ENCODE peak calls at places on chromosomes 7 and 10, in eight cellular contexts. One of them, this sample, is unnamed.

GRCh38 chr10:43202224-43202656 is 64.0 kb downstream of the CSGALNACT2 start:
- DNase-seq in upper lobe of right lung: peak
- DNase-seq in psoas muscle: no peak
- DNase-seq in fibroblast of lung: no peak
- DNase-seq in B cell: peak
- DNase-seq in H7: peak
- DNase-seq in mesendoderm: peak
- DNase-seq in HT1080: no peak
- DNase-seq in this sample: no peak

GRCh38 chr10:62732841-62733653 is 71.5 kb upstream of the ADO start:
- DNase-seq in B cell: peak
- DNase-seq in mesendoderm: no peak
- DNase-seq in H7: no peak
- DNase-seq in HT1080: peak
- DNase-seq in psoas muscle: no peak
- DNase-seq in upper lobe of right lung: no peak
- DNase-seq in fibroblast of lung: peak
- DNase-seq in this sample: peak

GRCh38 chr7:101201695-101202602 is 1.1 kb upstream of the MOGAT3 start:
- DNase-seq in psoas muscle: no peak
- DNase-seq in fibroblast of lung: no peak
- DNase-seq in mesendoderm: no peak
- DNase-seq in upper lobe of right lung: no peak
- DNase-seq in H7: peak
- DNase-seq in B cell: no peak
- DNase-seq in HT1080: no peak
- DNase-seq in this sample: no peak

GRCh38 chr7:116554436-116554835 is 29.6 kb downstream of the CAV1 start:
- DNase-seq in upper lobe of right lung: no peak
- DNase-seq in fibroblast of lung: peak
- DNase-seq in B cell: no peak
- DNase-seq in HT1080: no peak
- DNase-seq in mesendoderm: no peak
- DNase-seq in psoas muscle: no peak
- DNase-seq in H7: no peak
- DNase-seq in this sample: no peak

GRCh38 chr7:149196151-149196704 is 882 bp downstream of the ZNF282 start:
- DNase-seq in HT1080: no peak
- DNase-seq in upper lobe of right lung: peak
- DNase-seq in fibroblast of lung: no peak
- DNase-seq in psoas muscle: no peak
- DNase-seq in H7: peak
- DNase-seq in mesendoderm: peak
- DNase-seq in B cell: no peak
- DNase-seq in this sample: no peak

GRCh38 chr10:73908853-73909611 is 1.9 kb upstream of the PLAU start:
- DNase-seq in B cell: no peak
- DNase-seq in H7: no peak
- DNase-seq in fibroblast of lung: peak
- DNase-seq in HT1080: peak
- DNase-seq in upper lobe of right lung: peak
- DNase-seq in psoas muscle: no peak
- DNase-seq in mesendoderm: peak
- DNase-seq in this sample: peak

GRCh38 chr10:125283191-125283590 is 122.8 kb upstream of the CTBP2 start:
- DNase-seq in mesendoderm: peak
- DNase-seq in upper lobe of right lung: no peak
- DNase-seq in psoas muscle: no peak
- DNase-seq in H7: no peak
- DNase-seq in HT1080: no peak
- DNase-seq in B cell: no peak
- DNase-seq in fibroblast of lung: no peak
- DNase-seq in this sample: no peak

GRCh38 chr7:112282476-112283188 is 76.1 kb downstream of the ZNF277 start:
- DNase-seq in upper lobe of right lung: no peak
- DNase-seq in fibroblast of lung: no peak
- DNase-seq in mesendoderm: no peak
- DNase-seq in B cell: no peak
- DNase-seq in HT1080: no peak
- DNase-seq in H7: no peak
- DNase-seq in psoas muscle: no peak
- DNase-seq in this sample: no peak

GRCh38 chr7:157621131-157621681 is 284.4 kb downstream of the DNAJB6 start:
- DNase-seq in H7: no peak
- DNase-seq in fibroblast of lung: no peak
- DNase-seq in upper lobe of right lung: peak
- DNase-seq in psoas muscle: no peak
- DNase-seq in mesendoderm: no peak
- DNase-seq in HT1080: no peak
- DNase-seq in B cell: no peak
- DNase-seq in this sample: no peak

GRCh38 chr10:5265139-5265538 is 68.5 kb downstream of the AKR1C4 start:
- DNase-seq in fibroblast of lung: no peak
- DNase-seq in psoas muscle: no peak
- DNase-seq in mesendoderm: no peak
- DNase-seq in B cell: no peak
- DNase-seq in H7: no peak
- DNase-seq in upper lobe of right lung: no peak
- DNase-seq in HT1080: no peak
- DNase-seq in this sample: no peak

GRCh38 chr7:27177795-27178320 is 3.7 kb upstream of the HOXA10 start:
- DNase-seq in upper lobe of right lung: peak
- DNase-seq in HT1080: no peak
- DNase-seq in fibroblast of lung: no peak
- DNase-seq in psoas muscle: no peak
- DNase-seq in B cell: no peak
- DNase-seq in mesendoderm: no peak
- DNase-seq in H7: peak
- DNase-seq in this sample: no peak

GRCh38 chr10:55466806-55467504 is 665.9 kb upstream of the PCDH15 start:
- DNase-seq in upper lobe of right lung: no peak
- DNase-seq in psoas muscle: no peak
- DNase-seq in mesendoderm: no peak
- DNase-seq in HT1080: no peak
- DNase-seq in H7: no peak
- DNase-seq in B cell: no peak
- DNase-seq in fibroblast of lung: no peak
- DNase-seq in this sample: no peak

GRCh38 chr10:53664620-53665019 is 892.0 kb upstream of the MBL2 start:
- DNase-seq in upper lobe of right lung: peak
- DNase-seq in H7: no peak
- DNase-seq in HT1080: peak
- DNase-seq in B cell: no peak
- DNase-seq in mesendoderm: no peak
- DNase-seq in fibroblast of lung: peak
- DNase-seq in psoas muscle: no peak
- DNase-seq in this sample: no peak

GRCh38 chr10:68327889-68328786 is 3.7 kb upstream of the HNRNPH3 start:
- DNase-seq in fibroblast of lung: peak
- DNase-seq in upper lobe of right lung: no peak
- DNase-seq in psoas muscle: no peak
- DNase-seq in B cell: no peak
- DNase-seq in H7: peak
- DNase-seq in mesendoderm: peak
- DNase-seq in HT1080: no peak
- DNase-seq in this sample: peak

GRCh38 chr10:17504547-17505245 is 50.3 kb upstream of the ST8SIA6 start:
- DNase-seq in B cell: no peak
- DNase-seq in fibroblast of lung: peak
- DNase-seq in mesendoderm: peak
- DNase-seq in H7: no peak
- DNase-seq in psoas muscle: no peak
- DNase-seq in upper lobe of right lung: no peak
- DNase-seq in HT1080: peak
- DNase-seq in this sample: no peak

GRCh38 chr10:79244841-79245504 is 102.3 kb upstream of the PPIF start:
- DNase-seq in H7: no peak
- DNase-seq in HT1080: no peak
- DNase-seq in upper lobe of right lung: no peak
- DNase-seq in psoas muscle: no peak
- DNase-seq in fibroblast of lung: peak
- DNase-seq in mesendoderm: no peak
- DNase-seq in B cell: peak
- DNase-seq in this sample: no peak

GRCh38 chr10:86711957-86712708 is 43.8 kb downstream of the LDB3 start:
- DNase-seq in B cell: peak
- DNase-seq in fibroblast of lung: peak
- DNase-seq in H7: peak
- DNase-seq in upper lobe of right lung: peak
- DNase-seq in psoas muscle: peak
- DNase-seq in mesendoderm: peak
- DNase-seq in HT1080: peak
- DNase-seq in this sample: peak

GRCh38 chr7:66921918-66922486 is 977 bp downstream of the TMEM248 start:
- DNase-seq in HT1080: peak
- DNase-seq in upper lobe of right lung: no peak
- DNase-seq in mesendoderm: no peak
- DNase-seq in H7: peak
- DNase-seq in psoas muscle: no peak
- DNase-seq in B cell: peak
- DNase-seq in fibroblast of lung: peak
- DNase-seq in this sample: peak

GRCh38 chr10:123643315-123643714 is 22.8 kb upstream of the GPR26 start:
- DNase-seq in mesendoderm: no peak
- DNase-seq in upper lobe of right lung: no peak
- DNase-seq in fibroblast of lung: no peak
- DNase-seq in psoas muscle: no peak
- DNase-seq in H7: peak
- DNase-seq in B cell: no peak
- DNase-seq in HT1080: no peak
- DNase-seq in this sample: no peak

GRCh38 chr10:45246522-45246921 is 68.9 kb downstream of the OR13A1 start:
- DNase-seq in HT1080: no peak
- DNase-seq in psoas muscle: no peak
- DNase-seq in upper lobe of right lung: no peak
- DNase-seq in B cell: no peak
- DNase-seq in H7: no peak
- DNase-seq in fibroblast of lung: no peak
- DNase-seq in mesendoderm: no peak
- DNase-seq in this sample: no peak